ENCODE peak calls at places on chromosomes 4 and X, in ten cellular contexts. X is frontal cortex; D is pancreas; L is Kasumi-1; B is stimulated activated CD8-positive, alpha-beta memory T cell treated with anti-CD3 and anti-CD28 coated beads, Interleukin-4, amount 100 ng/mL, for 4 hours; E is activated CD8-positive, alpha-beta memory T cell treated with anti-CD3 and anti-CD28 coated beads for 4 hours; R is T follicular helper cell; T is ACHN; G is RCC 7860; M is AML-193. U is an unnamed sample.

GRCh38 chrX:85345523-85345922 is 33.9 kb downstream of the POF1B start:
- DNase-seq in X (no peak), D (no peak), L (no peak), B (no peak), E (no peak), R (no peak), T (no peak), G (no peak), M (no peak), U (no peak)

GRCh38 chr4:5753766-5754528 is 42.9 kb downstream of the EVC start:
- DNase-seq in X (no peak), D (no peak), L (no peak), B (no peak), E (no peak), R (no peak), T (peak; percentile 95), G (peak; percentile 98), M (no peak), U (no peak)

GRCh38 chrX:9465380-9466114 is 689 bp downstream of the TBL1X start:
- DNase-seq in X (no peak), D (peak; percentile 76), L (no peak), B (no peak), E (no peak), R (no peak), T (no peak), G (no peak), M (no peak), U (no peak)

GRCh38 chrX:151153086-151153485 is 23.3 kb upstream of the GPR50 start:
- DNase-seq in X (no peak), D (no peak), L (peak; percentile 4), B (no peak), E (no peak), R (no peak), T (peak; percentile 35), G (no peak), M (no peak), U (no peak)

GRCh38 chr4:79764118-79764517 is 308.9 kb downstream of the ANTXR2 start:
- DNase-seq in X (no peak), D (no peak), L (no peak), B (no peak), E (no peak), R (no peak), T (no peak), G (no peak), M (no peak), U (no peak)

GRCh38 chr4:187849556-187850245 is 145.9 kb upstream of the ZFP42 start:
- DNase-seq in X (no peak), D (no peak), L (no peak), B (no peak), E (no peak), R (no peak), T (no peak), G (no peak), M (no peak), U (no peak)

GRCh38 chr4:174757736-174758135 is 71.3 kb downstream of the GLRA3 start:
- DNase-seq in X (no peak), D (no peak), L (no peak), B (no peak), E (no peak), R (no peak), T (no peak), G (no peak), M (no peak), U (no peak)

GRCh38 chrX:118216086-118216485 is 99.5 kb upstream of the KLHL13 start:
- DNase-seq in X (no peak), D (no peak), L (no peak), B (no peak), E (no peak), R (no peak), T (peak; percentile 70), G (peak; percentile 60), M (no peak), U (no peak)

GRCh38 chr4:85274955-85275354 is 200.0 kb upstream of the ARHGAP24 start:
- DNase-seq in X (no peak), D (no peak), L (no peak), B (no peak), E (no peak), R (no peak), T (no peak), G (no peak), M (no peak), U (no peak)

GRCh38 chrX:103212749-103213457 is 2.0 kb upstream of the BEX4 start:
- DNase-seq in X (no peak), D (no peak), L (no peak), B (no peak), E (no peak), R (no peak), T (no peak), G (no peak), M (no peak), U (no peak)

GRCh38 chr4:155564086-155564485 is 102.6 kb upstream of the GUCY1A1 start:
- DNase-seq in X (no peak), D (no peak), L (no peak), B (no peak), E (no peak), R (no peak), T (no peak), G (no peak), M (no peak), U (no peak)